ENCODE peak calls at places on chromosomes 4 and X, in four cellular contexts. M is brain microvascular endothelial cell; V is GM12864; O is effector memory CD4-positive, alpha-beta T cell. T is an unnamed sample.

GRCh38 chr4:54095110-54095800 is 4.7 kb upstream of the GSX2 start:
- DNase-seq in M (no peak), V (no peak), O (no peak), T (no peak)

GRCh38 chr4:55369968-55370367 is 23.9 kb downstream of the SRD5A3 start:
- DNase-seq in M (no peak), V (no peak), O (no peak), T (no peak)

GRCh38 chr4:22515888-22516541 is at the start of gene ADGRA3:
- DNase-seq in M (peak; percentile 38), V (no peak), O (no peak), T (no peak)

GRCh38 chrX:97399400-97399799 is 515.7 kb downstream of the RPA4 start:
- DNase-seq in M (peak; percentile 70), V (peak; percentile 45), O (no peak), T (no peak)

GRCh38 chr4:3702084-3702521 is 64.1 kb upstream of the ADRA2C start:
- DNase-seq in M (no peak), V (no peak), O (no peak), T (no peak)

GRCh38 chr4:99483636-99484035 is 27.2 kb upstream of the C4orf17 start:
- DNase-seq in M (no peak), V (no peak), O (no peak), T (no peak)

GRCh38 chr4:69823481-69824186 is 36.3 kb downstream of the SULT1E1 start:
- DNase-seq in M (peak; percentile 60), V (no peak), O (peak; percentile 13), T (peak; percentile 93)

GRCh38 chrX:14497184-14497666 is 32.1 kb upstream of the GLRA2 start:
- DNase-seq in M (peak; percentile 8), V (peak; percentile 4), O (no peak), T (no peak)

GRCh38 chr4:148962539-148963290 is 520.5 kb upstream of the NR3C2 start:
- DNase-seq in M (peak; percentile 13), V (no peak), O (no peak), T (no peak)

GRCh38 chr4:56910172-56910967 is 2.7 kb downstream of the REST start:
- DNase-seq in M (no peak), V (no peak), O (no peak), T (no peak)

GRCh38 chrX:79366888-79367749 is at the start of gene ITM2A:
- DNase-seq in M (no peak), V (no peak), O (peak; percentile 45), T (no peak)

GRCh38 chr4:8077181-8078108 is 81.2 kb downstream of the ABLIM2 start:
- DNase-seq in M (no peak), V (no peak), O (no peak), T (no peak)

GRCh38 chr4:175054980-175055379 is 136.8 kb downstream of the ADAM29 start:
- DNase-seq in M (no peak), V (no peak), O (no peak), T (no peak)

GRCh38 chrX:39630344-39630743 is 467.4 kb downstream of the BCOR start:
- DNase-seq in M (no peak), V (no peak), O (no peak), T (no peak)

GRCh38 chrX:84737471-84737871 is 235.2 kb upstream of the HDX start:
- DNase-seq in M (no peak), V (no peak), O (no peak), T (no peak)

GRCh38 chr4:163613375-163613774 is 118.9 kb downstream of the TMA16 start:
- DNase-seq in M (no peak), V (no peak), O (no peak), T (no peak)

GRCh38 chr4:21709761-21710160 is 238.8 kb downstream of the KCNIP4 start:
- DNase-seq in M (no peak), V (no peak), O (no peak), T (no peak)

GRCh38 chr4:23930750-23931488 is 41.1 kb upstream of the PPARGC1A start:
- DNase-seq in M (peak; percentile 64), V (no peak), O (no peak), T (peak; percentile 28)

GRCh38 chr4:124144302-124144701 is 568.2 kb downstream of the ANKRD50 start:
- DNase-seq in M (no peak), V (no peak), O (no peak), T (no peak)

GRCh38 chr4:124151031-124151430 is 561.5 kb downstream of the ANKRD50 start:
- DNase-seq in M (no peak), V (no peak), O (no peak), T (no peak)

GRCh38 chr4:124143632-124144031 is 568.9 kb downstream of the ANKRD50 start:
- DNase-seq in M (no peak), V (no peak), O (no peak), T (no peak)

DNA sequence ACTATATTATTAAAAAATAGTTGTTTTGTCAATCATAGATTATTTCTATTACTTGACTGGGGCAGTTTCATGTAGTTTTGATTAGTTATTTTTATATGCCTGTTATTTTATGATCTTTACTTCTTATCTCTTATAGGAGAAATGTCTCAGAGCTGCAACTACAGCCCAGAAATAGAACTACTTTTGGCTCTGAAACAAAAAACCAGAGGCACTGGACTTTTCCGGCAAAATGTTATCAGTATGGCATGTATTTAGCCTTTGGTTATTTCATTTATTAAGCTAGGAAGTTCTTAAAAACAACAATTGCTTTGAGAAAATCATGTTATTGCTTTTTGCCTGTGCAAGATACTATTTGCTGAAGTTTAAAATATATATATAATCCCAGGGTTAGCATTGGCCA is 566.5 kb downstream of the ANKRD50 start:
- DNase-seq in M (no peak), V (no peak), O (no peak), T (no peak)
- H3K4me3 ChIP-seq in M (no peak overlapping the region), V (no peak overlapping the region), O (no peak overlapping the region), T (no peak overlapping the region)

GRCh38 chrX:66164931-66165330 is 884 bp downstream of the HEPH start:
- DNase-seq in M (no peak), V (no peak), O (no peak), T (no peak)
- H3K4me3 ChIP-seq in M (no peak overlapping the region), V (no peak overlapping the region), O (no peak overlapping the region), T (no peak overlapping the region)

GRCh38 chr4:1579834-1580686 is 104.1 kb downstream of the FAM53A start:
- DNase-seq in M (peak; percentile 25), V (no peak), O (peak; percentile 91), T (no peak)

GRCh38 chr4:1578968-1579833 is 104.9 kb downstream of the FAM53A start:
- DNase-seq in M (peak; percentile 48), V (no peak), O (peak; percentile 68), T (no peak)

GRCh38 chr4:1577818-1578217 is 106.3 kb downstream of the FAM53A start:
- DNase-seq in M (no peak), V (no peak), O (no peak), T (no peak)

GRCh38 chr4:1576961-1577814 is 106.9 kb downstream of the FAM53A start:
- DNase-seq in M (no peak), V (no peak), O (no peak), T (no peak)

DNA sequence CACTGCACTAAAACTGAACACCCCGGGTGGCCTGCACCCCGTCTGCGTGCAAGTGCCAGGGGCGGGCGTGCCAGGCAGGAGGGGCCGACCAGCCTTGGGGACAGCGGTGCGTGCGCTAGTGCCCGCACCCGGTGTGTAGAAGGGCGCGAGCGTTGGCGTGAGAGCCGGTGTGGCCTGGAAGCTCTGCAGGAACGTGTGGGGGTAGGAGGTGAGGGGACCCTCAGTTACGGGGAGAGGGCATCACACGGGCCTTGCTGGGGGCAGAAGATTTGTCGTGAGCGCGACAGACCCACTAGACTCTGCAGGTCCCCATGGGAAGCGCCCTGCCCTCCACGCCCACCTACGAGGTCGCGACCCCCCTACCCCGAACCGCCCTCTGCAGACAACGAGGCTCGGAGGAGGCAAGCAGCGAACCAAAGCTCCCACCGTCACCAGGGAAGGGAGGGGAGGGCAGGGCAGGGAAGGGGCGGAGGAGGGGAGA is 105.8 kb downstream of the FAM53A start:
- DNase-seq in M (no peak), V (no peak), O (no peak), T (no peak)
- H3K4me3 ChIP-seq in M (no peak overlapping the region), V (no peak overlapping the region), O (no peak overlapping the region), T (no peak overlapping the region)

DNA sequence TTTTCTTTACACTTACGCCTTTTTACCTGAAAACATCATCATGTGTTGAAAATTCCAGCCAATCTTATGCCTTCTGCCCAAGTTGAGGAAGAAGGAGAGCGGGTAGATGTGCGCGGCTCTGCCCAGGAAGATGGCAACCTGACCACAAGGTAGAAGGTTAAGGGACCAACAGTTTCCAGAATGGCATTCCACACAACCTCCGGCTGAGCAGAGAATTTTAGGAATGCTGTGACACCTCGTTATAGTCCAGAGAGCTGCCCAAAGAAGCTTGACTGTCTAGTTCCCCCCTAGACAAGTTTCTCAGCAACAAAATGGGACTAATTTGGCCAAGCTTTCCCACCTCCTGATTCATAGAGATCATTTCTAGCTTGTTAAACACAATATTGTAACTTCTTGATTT is 75.1 kb downstream of the CHST7 start:
- DNase-seq in M (no peak), V (no peak), O (no peak), T (no peak)
- H3K4me3 ChIP-seq in M (no peak overlapping the region), V (no peak overlapping the region), O (no peak overlapping the region), T (no peak overlapping the region)

DNA sequence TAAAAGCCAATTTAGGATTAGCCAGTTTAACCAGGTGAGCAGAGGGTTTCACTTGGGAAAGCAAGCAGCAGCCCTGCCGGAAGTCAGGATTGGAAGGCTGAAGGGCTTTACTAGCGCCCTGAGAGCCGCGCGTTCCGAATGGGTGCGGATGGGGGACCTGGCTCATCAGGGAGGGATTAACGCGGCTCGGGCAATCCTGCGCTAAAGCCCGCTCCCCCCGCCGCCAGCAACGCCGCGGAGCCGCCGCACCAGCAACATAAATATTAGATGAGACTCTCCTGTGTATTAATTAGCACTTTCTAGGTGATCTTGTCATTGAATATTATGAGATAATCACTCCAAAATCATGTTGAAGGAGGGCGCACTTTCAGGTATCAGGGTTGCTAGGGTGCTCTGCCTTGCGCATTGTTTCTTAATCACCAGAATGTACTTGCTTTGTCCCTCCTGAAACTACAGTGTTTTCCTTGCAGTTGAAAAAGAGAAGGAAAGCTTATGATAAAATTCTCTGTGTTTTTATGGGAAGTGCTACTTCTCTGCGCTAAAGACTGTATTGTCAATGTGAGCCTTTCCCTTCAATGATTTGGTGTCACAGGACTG is 357.1 kb upstream of the FAM241A start:
- DNase-seq in M (no peak), V (no peak), O (no peak), T (no peak)
- H3K4me3 ChIP-seq in M (peak overlapping the region; percentile 22), V (no peak overlapping the region), O (no peak overlapping the region), T (no peak overlapping the region)